ENCODE peak calls at places on chromosomes 11 and 22, in five cellular contexts. X is skeletal muscle cell, G is astrocyte of the spinal cord, R is ACHN, U is IMR-90. A is an unnamed sample.

GRCh38 chr11:124075841-124076571 is 34.9 kb upstream of the OR10G7 start:
- DNase-seq in U (no peak), R (peak; percentile 3), G (no peak), X (no peak), A (no peak)

GRCh38 chr11:107898270-107898669 is 30.0 kb upstream of the RAB39A start:
- DNase-seq in G (peak; percentile 59), R (peak; percentile 58), X (peak; percentile 19), U (peak; percentile 63), A (peak; percentile 28)

GRCh38 chr11:123924027-123924426 is 15.4 kb upstream of the OR4D5 start:
- DNase-seq in R (no peak), X (no peak), G (no peak), U (no peak), A (no peak)

GRCh38 chr11:88827018-88827676 is 238.6 kb downstream of the GRM5 start:
- DNase-seq in X (no peak), G (no peak), U (no peak), R (no peak), A (no peak)

GRCh38 chr11:2208691-2209369 is 37.2 kb upstream of the TH start:
- DNase-seq in X (no peak), R (peak; percentile 4), G (no peak), U (no peak), A (no peak)

GRCh38 chr11:8023831-8024555 is 36.9 kb downstream of the EIF3F start:
- DNase-seq in U (peak; percentile 54), R (no peak), G (no peak), X (no peak), A (no peak)

GRCh38 chr11:57779275-57779674 is 17.7 kb downstream of the CTNND1 start:
- DNase-seq in U (peak; percentile 63), R (no peak), X (peak; percentile 41), G (peak; percentile 64), A (no peak)

GRCh38 chr11:116199182-116199581 is 573.6 kb downstream of the BUD13 start:
- DNase-seq in G (no peak), X (no peak), U (no peak), R (no peak), A (no peak)

GRCh38 chr11:104594228-104594958 is 303.9 kb downstream of the CASP12 start:
- DNase-seq in G (peak; percentile 49), U (peak; percentile 39), R (no peak), X (no peak), A (no peak)

GRCh38 chr11:15720460-15720859 is 605.7 kb downstream of the INSC start:
- DNase-seq in U (peak; percentile 68), G (no peak), X (peak; percentile 23), R (no peak), A (no peak)

GRCh38 chr11:107042748-107043147 is 24.5 kb upstream of the GUCY1A2 start:
- DNase-seq in X (no peak), G (no peak), R (no peak), U (no peak), A (no peak)

GRCh38 chr11:13687271-13687670 is 18.8 kb downstream of the FAR1 start:
- DNase-seq in R (no peak), X (no peak), U (no peak), G (no peak), A (no peak)

GRCh38 chr22:44025171-44026065 is 1.3 kb downstream of the PARVB start:
- DNase-seq in X (no peak), U (no peak), R (no peak), G (no peak), A (no peak)

GRCh38 chr22:30615543-30615954 is 8.6 kb downstream of the TCN2 start:
- DNase-seq in G (no peak), X (no peak), R (no peak), U (no peak), A (no peak)

GRCh38 chr22:18109410-18110193 is 1.0 kb upstream of the TUBA8 start:
- DNase-seq in U (no peak), G (no peak), R (no peak), X (no peak), A (no peak)

GRCh38 chr11:14075118-14075601 is 112.6 kb downstream of the SPON1 start:
- DNase-seq in G (peak; percentile 35), R (no peak), U (no peak), X (no peak), A (no peak)

GRCh38 chr11:37107415-37107814 is 509.4 kb upstream of the RAG2 start:
- DNase-seq in G (no peak), U (no peak), R (no peak), X (no peak), A (no peak)

GRCh38 chr11:47995318-47995717 is 15.0 kb downstream of the PTPRJ start:
- DNase-seq in R (no peak), X (no peak), U (no peak), G (no peak), A (no peak)

GRCh38 chr11:74072721-74073120 is 63.8 kb upstream of the UCP3 start:
- DNase-seq in R (no peak), G (no peak), U (no peak), X (no peak), A (no peak)

A was measured in smooth muscle cell of the brain vasculature.